ENCODE peak calls at places on chromosomes 3 and 15, in seven cellular contexts. One of them, this sample, is unnamed.

GRCh38 chr3:194874206-194874605 is 188.5 kb downstream of the FAM43A start:
- DNase-seq in neuronal stem cell: no peak
- DNase-seq in IMR-90: no peak
- DNase-seq in trophoblast cell: no peak
- DNase-seq in mesenchymal stem cell: no peak
- DNase-seq in H1: peak
- DNase-seq in H9: peak
- DNase-seq in this sample: no peak

GRCh38 chr3:185320949-185321348 is 42.0 kb upstream of the MAP3K13 start:
- DNase-seq in H9: no peak
- DNase-seq in neuronal stem cell: no peak
- DNase-seq in trophoblast cell: no peak
- DNase-seq in IMR-90: no peak
- DNase-seq in H1: no peak
- DNase-seq in mesenchymal stem cell: no peak
- DNase-seq in this sample: no peak

GRCh38 chr3:46187876-46188275 is 20.2 kb downstream of the CCR1 start:
- DNase-seq in H1: no peak
- DNase-seq in mesenchymal stem cell: peak
- DNase-seq in IMR-90: peak
- DNase-seq in H9: no peak
- DNase-seq in trophoblast cell: peak
- DNase-seq in neuronal stem cell: no peak
- DNase-seq in this sample: no peak

GRCh38 chr3:48617559-48617958 is 4.0 kb downstream of the TMEM89 start:
- DNase-seq in H9: no peak
- DNase-seq in trophoblast cell: peak
- DNase-seq in H1: no peak
- DNase-seq in IMR-90: no peak
- DNase-seq in neuronal stem cell: no peak
- DNase-seq in mesenchymal stem cell: no peak
- DNase-seq in this sample: no peak

GRCh38 chr15:78382114-78382886 is 42.1 kb downstream of the CRABP1 start:
- DNase-seq in H9: no peak
- DNase-seq in IMR-90: no peak
- DNase-seq in neuronal stem cell: no peak
- DNase-seq in trophoblast cell: peak
- DNase-seq in H1: no peak
- DNase-seq in mesenchymal stem cell: peak
- DNase-seq in this sample: no peak

GRCh38 chr3:46977811-46978195 is 1.3 kb upstream of the CCDC12 start:
- DNase-seq in neuronal stem cell: no peak
- DNase-seq in IMR-90: no peak
- DNase-seq in trophoblast cell: no peak
- DNase-seq in mesenchymal stem cell: no peak
- DNase-seq in H9: no peak
- DNase-seq in H1: no peak
- DNase-seq in this sample: no peak

GRCh38 chr3:32973982-32974381 is 22.5 kb downstream of the CCR4 start:
- DNase-seq in trophoblast cell: no peak
- DNase-seq in mesenchymal stem cell: peak
- DNase-seq in neuronal stem cell: no peak
- DNase-seq in IMR-90: peak
- DNase-seq in H9: no peak
- DNase-seq in H1: no peak
- DNase-seq in this sample: no peak

GRCh38 chr3:184486614-184487013 is 75.0 kb upstream of the EPHB3 start:
- DNase-seq in IMR-90: no peak
- DNase-seq in trophoblast cell: no peak
- DNase-seq in H9: no peak
- DNase-seq in neuronal stem cell: no peak
- DNase-seq in mesenchymal stem cell: no peak
- DNase-seq in H1: no peak
- DNase-seq in this sample: no peak

GRCh38 chr15:91468861-91469260 is 368.8 kb downstream of the SV2B start:
- DNase-seq in H9: no peak
- DNase-seq in IMR-90: no peak
- DNase-seq in H1: no peak
- DNase-seq in neuronal stem cell: no peak
- DNase-seq in trophoblast cell: no peak
- DNase-seq in mesenchymal stem cell: no peak
- DNase-seq in this sample: peak

GRCh38 chr3:115819785-115820384 is 196.6 kb downstream of the GAP43 start:
- DNase-seq in H1: no peak
- DNase-seq in mesenchymal stem cell: peak
- DNase-seq in H9: peak
- DNase-seq in trophoblast cell: peak
- DNase-seq in IMR-90: peak
- DNase-seq in neuronal stem cell: peak
- DNase-seq in this sample: peak

GRCh38 chr3:128188326-128188725 is 35.0 kb downstream of the EEFSEC start:
- DNase-seq in mesenchymal stem cell: no peak
- DNase-seq in IMR-90: no peak
- DNase-seq in H1: peak
- DNase-seq in H9: no peak
- DNase-seq in trophoblast cell: no peak
- DNase-seq in neuronal stem cell: no peak
- DNase-seq in this sample: no peak

GRCh38 chr3:187368251-187368733 is at the start of gene RTP4:
- DNase-seq in mesenchymal stem cell: peak
- DNase-seq in H9: no peak
- DNase-seq in H1: no peak
- DNase-seq in trophoblast cell: peak
- DNase-seq in neuronal stem cell: no peak
- DNase-seq in IMR-90: peak
- DNase-seq in this sample: no peak

GRCh38 chr3:169297214-169297613 is 366.3 kb downstream of the MECOM start:
- DNase-seq in H9: no peak
- DNase-seq in trophoblast cell: no peak
- DNase-seq in IMR-90: no peak
- DNase-seq in neuronal stem cell: no peak
- DNase-seq in mesenchymal stem cell: no peak
- DNase-seq in H1: no peak
- DNase-seq in this sample: no peak

GRCh38 chr3:190399677-190400076 is 11.7 kb downstream of the CLDN16 start:
- DNase-seq in H1: no peak
- DNase-seq in neuronal stem cell: no peak
- DNase-seq in IMR-90: no peak
- DNase-seq in trophoblast cell: no peak
- DNase-seq in mesenchymal stem cell: no peak
- DNase-seq in H9: no peak
- DNase-seq in this sample: no peak

GRCh38 chr3:190404715-190405114 is 16.8 kb downstream of the CLDN16 start:
- DNase-seq in IMR-90: no peak
- DNase-seq in trophoblast cell: peak
- DNase-seq in mesenchymal stem cell: no peak
- DNase-seq in H1: no peak
- DNase-seq in H9: no peak
- DNase-seq in neuronal stem cell: no peak
- DNase-seq in this sample: peak

GRCh38 chr3:190401943-190402342 is 14.0 kb downstream of the CLDN16 start:
- DNase-seq in H1: no peak
- DNase-seq in H9: no peak
- DNase-seq in neuronal stem cell: no peak
- DNase-seq in IMR-90: no peak
- DNase-seq in trophoblast cell: no peak
- DNase-seq in mesenchymal stem cell: no peak
- DNase-seq in this sample: no peak
- H2BK5ac ChIP-seq in H1: no peak
- H2BK5ac ChIP-seq in H9: no peak
- H2BK5ac ChIP-seq in neuronal stem cell: no peak
- H2BK5ac ChIP-seq in IMR-90: no peak
- H2BK5ac ChIP-seq in trophoblast cell: no peak
- H2BK5ac ChIP-seq in mesenchymal stem cell: no peak
- H2BK5ac ChIP-seq in this sample: no peak

GRCh38 chr3:171838218-171838720 is 4.9 kb upstream of the TMEM212 start:
- DNase-seq in neuronal stem cell: no peak
- DNase-seq in trophoblast cell: peak
- DNase-seq in mesenchymal stem cell: peak
- DNase-seq in IMR-90: peak
- DNase-seq in H1: no peak
- DNase-seq in H9: no peak
- DNase-seq in this sample: peak

GRCh38 chr3:171840484-171840830 is 2.7 kb upstream of the TMEM212 start:
- DNase-seq in H9: no peak
- DNase-seq in IMR-90: no peak
- DNase-seq in mesenchymal stem cell: no peak
- DNase-seq in H1: no peak
- DNase-seq in neuronal stem cell: no peak
- DNase-seq in trophoblast cell: no peak
- DNase-seq in this sample: no peak

GRCh38 chr3:171840831-171841619 is 2.1 kb upstream of the TMEM212 start:
- DNase-seq in IMR-90: no peak
- DNase-seq in mesenchymal stem cell: peak
- DNase-seq in neuronal stem cell: no peak
- DNase-seq in H9: no peak
- DNase-seq in H1: no peak
- DNase-seq in trophoblast cell: no peak
- DNase-seq in this sample: no peak

GRCh38 chr3:171837698-171838097 is 5.5 kb upstream of the TMEM212 start:
- DNase-seq in trophoblast cell: no peak
- DNase-seq in H1: no peak
- DNase-seq in IMR-90: no peak
- DNase-seq in mesenchymal stem cell: no peak
- DNase-seq in neuronal stem cell: no peak
- DNase-seq in H9: no peak
- DNase-seq in this sample: no peak

GRCh38 chr3:171839270-171839669 is 3.9 kb upstream of the TMEM212 start:
- DNase-seq in IMR-90: no peak
- DNase-seq in mesenchymal stem cell: no peak
- DNase-seq in trophoblast cell: no peak
- DNase-seq in H9: no peak
- DNase-seq in H1: no peak
- DNase-seq in neuronal stem cell: no peak
- DNase-seq in this sample: no peak
- H3K4me2 ChIP-seq in IMR-90: no peak
- H3K4me2 ChIP-seq in mesenchymal stem cell: no peak
- H3K4me2 ChIP-seq in trophoblast cell: no peak
- H3K4me2 ChIP-seq in H9: no peak
- H3K4me2 ChIP-seq in H1: no peak
- H3K4me2 ChIP-seq in neuronal stem cell: no peak
- H3K4me2 ChIP-seq in this sample: no peak

GRCh38 chr15:52695146-52695545 is 16.0 kb upstream of the ATOSA start:
- DNase-seq in neuronal stem cell: no peak
- DNase-seq in H9: no peak
- DNase-seq in trophoblast cell: peak
- DNase-seq in mesenchymal stem cell: no peak
- DNase-seq in IMR-90: no peak
- DNase-seq in H1: no peak
- DNase-seq in this sample: no peak
- H2BK5ac ChIP-seq in neuronal stem cell: no peak
- H2BK5ac ChIP-seq in H9: no peak
- H2BK5ac ChIP-seq in trophoblast cell: no peak
- H2BK5ac ChIP-seq in mesenchymal stem cell: no peak
- H2BK5ac ChIP-seq in IMR-90: no peak
- H2BK5ac ChIP-seq in H1: no peak
- H2BK5ac ChIP-seq in this sample: no peak

GRCh38 chr3:124770341-124771082 is 40.3 kb downstream of the UMPS start:
- DNase-seq in neuronal stem cell: no peak
- DNase-seq in IMR-90: no peak
- DNase-seq in mesenchymal stem cell: peak
- DNase-seq in H1: no peak
- DNase-seq in trophoblast cell: no peak
- DNase-seq in H9: no peak
- DNase-seq in this sample: no peak
- H3K4me2 ChIP-seq in neuronal stem cell: no peak
- H3K4me2 ChIP-seq in IMR-90: no peak
- H3K4me2 ChIP-seq in mesenchymal stem cell: no peak
- H3K4me2 ChIP-seq in H1: no peak
- H3K4me2 ChIP-seq in trophoblast cell: no peak
- H3K4me2 ChIP-seq in H9: no peak
- H3K4me2 ChIP-seq in this sample: no peak

GRCh38 chr15:69895202-69895601 is 202.5 kb downstream of the TLE3 start:
- DNase-seq in H9: no peak
- DNase-seq in neuronal stem cell: no peak
- DNase-seq in IMR-90: no peak
- DNase-seq in trophoblast cell: no peak
- DNase-seq in mesenchymal stem cell: no peak
- DNase-seq in H1: no peak
- DNase-seq in this sample: no peak

GRCh38 chr15:69893863-69894262 is 203.9 kb downstream of the TLE3 start:
- DNase-seq in H1: peak
- DNase-seq in mesenchymal stem cell: peak
- DNase-seq in neuronal stem cell: no peak
- DNase-seq in H9: no peak
- DNase-seq in IMR-90: peak
- DNase-seq in trophoblast cell: peak
- DNase-seq in this sample: peak

GRCh38 chr15:69898243-69898642 is 199.5 kb downstream of the TLE3 start:
- DNase-seq in mesenchymal stem cell: no peak
- DNase-seq in H1: no peak
- DNase-seq in H9: no peak
- DNase-seq in neuronal stem cell: no peak
- DNase-seq in trophoblast cell: no peak
- DNase-seq in IMR-90: no peak
- DNase-seq in this sample: no peak

GRCh38 chr15:69896606-69897005 is 201.1 kb downstream of the TLE3 start:
- DNase-seq in IMR-90: no peak
- DNase-seq in H1: no peak
- DNase-seq in H9: no peak
- DNase-seq in trophoblast cell: no peak
- DNase-seq in mesenchymal stem cell: no peak
- DNase-seq in neuronal stem cell: no peak
- DNase-seq in this sample: no peak

GRCh38 chr15:69897471-69898237 is 200.1 kb downstream of the TLE3 start:
- DNase-seq in H1: no peak
- DNase-seq in neuronal stem cell: no peak
- DNase-seq in IMR-90: no peak
- DNase-seq in trophoblast cell: no peak
- DNase-seq in H9: no peak
- DNase-seq in mesenchymal stem cell: no peak
- DNase-seq in this sample: no peak
- H2BK5ac ChIP-seq in H1: no peak
- H2BK5ac ChIP-seq in neuronal stem cell: no peak
- H2BK5ac ChIP-seq in IMR-90: no peak
- H2BK5ac ChIP-seq in trophoblast cell: no peak
- H2BK5ac ChIP-seq in H9: no peak
- H2BK5ac ChIP-seq in mesenchymal stem cell: no peak
- H2BK5ac ChIP-seq in this sample: no peak

GRCh38 chr15:33807665-33808064 is 160.6 kb upstream of the CHRM5 start:
- DNase-seq in mesenchymal stem cell: no peak
- DNase-seq in IMR-90: no peak
- DNase-seq in H1: no peak
- DNase-seq in neuronal stem cell: no peak
- DNase-seq in trophoblast cell: no peak
- DNase-seq in H9: no peak
- DNase-seq in this sample: no peak

GRCh38 chr15:33801954-33802353 is 166.3 kb upstream of the CHRM5 start:
- DNase-seq in mesenchymal stem cell: no peak
- DNase-seq in IMR-90: no peak
- DNase-seq in H1: no peak
- DNase-seq in trophoblast cell: no peak
- DNase-seq in neuronal stem cell: no peak
- DNase-seq in H9: no peak
- DNase-seq in this sample: no peak
- H3K4me2 ChIP-seq in mesenchymal stem cell: no peak
- H3K4me2 ChIP-seq in IMR-90: no peak
- H3K4me2 ChIP-seq in H1: no peak
- H3K4me2 ChIP-seq in trophoblast cell: no peak
- H3K4me2 ChIP-seq in neuronal stem cell: no peak
- H3K4me2 ChIP-seq in H9: no peak
- H3K4me2 ChIP-seq in this sample: no peak

GRCh38 chr3:8457039-8457438 is 44.6 kb upstream of the LMCD1 start:
- DNase-seq in H9: no peak
- DNase-seq in IMR-90: peak
- DNase-seq in trophoblast cell: peak
- DNase-seq in H1: no peak
- DNase-seq in neuronal stem cell: no peak
- DNase-seq in mesenchymal stem cell: no peak
- DNase-seq in this sample: no peak
- H2BK5ac ChIP-seq in H9: no peak
- H2BK5ac ChIP-seq in IMR-90: peak
- H2BK5ac ChIP-seq in trophoblast cell: no peak
- H2BK5ac ChIP-seq in H1: no peak
- H2BK5ac ChIP-seq in neuronal stem cell: no peak
- H2BK5ac ChIP-seq in mesenchymal stem cell: no peak
- H2BK5ac ChIP-seq in this sample: no peak

This sample was measured in mesendoderm.